ENCODE peak calls at places on chromosomes 4 and X, in six cellular contexts. One of them, this sample, is unnamed.

GRCh38 chrX:120306640-120307039 is 4.6 kb downstream of the TMEM255A start:
- DNase-seq in cerebellum: no peak
- DNase-seq in D721Med: no peak
- DNase-seq in DMS53: no peak
- DNase-seq in A549: no peak
- DNase-seq in naive B cell: no peak
- DNase-seq in this sample: no peak

GRCh38 chr4:82450966-82451755 is 20.8 kb downstream of the ENOPH1 start:
- DNase-seq in cerebellum: no peak
- DNase-seq in D721Med: no peak
- DNase-seq in DMS53: no peak
- DNase-seq in A549: no peak
- DNase-seq in naive B cell: no peak
- DNase-seq in this sample: peak

GRCh38 chrX:142982679-142983078 is 43.0 kb upstream of the SPANXN4 start:
- DNase-seq in cerebellum: no peak
- DNase-seq in D721Med: no peak
- DNase-seq in DMS53: no peak
- DNase-seq in A549: no peak
- DNase-seq in naive B cell: no peak
- DNase-seq in this sample: no peak

GRCh38 chr4:77595361-77595973 is 10.2 kb upstream of the CXCL13 start:
- DNase-seq in cerebellum: no peak
- DNase-seq in D721Med: no peak
- DNase-seq in DMS53: no peak
- DNase-seq in A549: no peak
- DNase-seq in naive B cell: no peak
- DNase-seq in this sample: no peak

GRCh38 chrX:149513713-149514427 is 8.8 kb upstream of the IDS start:
- DNase-seq in cerebellum: no peak
- DNase-seq in D721Med: no peak
- DNase-seq in DMS53: no peak
- DNase-seq in A549: no peak
- DNase-seq in naive B cell: no peak
- DNase-seq in this sample: no peak

GRCh38 chr4:38488891-38489861 is 174.8 kb upstream of the KLF3 start:
- DNase-seq in cerebellum: no peak
- DNase-seq in D721Med: no peak
- DNase-seq in DMS53: no peak
- DNase-seq in A549: no peak
- DNase-seq in naive B cell: no peak
- DNase-seq in this sample: no peak

GRCh38 chr4:22987861-22988260 is 295.1 kb downstream of the GBA3 start:
- DNase-seq in cerebellum: no peak
- DNase-seq in D721Med: no peak
- DNase-seq in DMS53: no peak
- DNase-seq in A549: peak
- DNase-seq in naive B cell: no peak
- DNase-seq in this sample: no peak

GRCh38 chr4:52841707-52842456 is 20.2 kb upstream of the RASL11B start:
- DNase-seq in cerebellum: no peak
- DNase-seq in D721Med: no peak
- DNase-seq in DMS53: no peak
- DNase-seq in A549: no peak
- DNase-seq in naive B cell: no peak
- DNase-seq in this sample: peak

GRCh38 chr4:184599492-184600135 is 49.6 kb downstream of the CASP3 start:
- DNase-seq in cerebellum: no peak
- DNase-seq in D721Med: no peak
- DNase-seq in DMS53: no peak
- DNase-seq in A549: no peak
- DNase-seq in naive B cell: no peak
- DNase-seq in this sample: no peak

GRCh38 chrX:13933851-13934250 is 95.8 kb downstream of the GEMIN8 start:
- DNase-seq in cerebellum: no peak
- DNase-seq in D721Med: no peak
- DNase-seq in DMS53: no peak
- DNase-seq in A549: no peak
- DNase-seq in naive B cell: no peak
- DNase-seq in this sample: no peak

GRCh38 chr4:176191974-176192373 is 3.4 kb downstream of the SPATA4 start:
- DNase-seq in cerebellum: no peak
- DNase-seq in D721Med: no peak
- DNase-seq in DMS53: peak
- DNase-seq in A549: peak
- DNase-seq in naive B cell: no peak
- DNase-seq in this sample: no peak

GRCh38 chrX:34638116-34638515 is 19.0 kb downstream of the TMEM47 start:
- DNase-seq in cerebellum: no peak
- DNase-seq in D721Med: no peak
- DNase-seq in DMS53: peak
- DNase-seq in A549: peak
- DNase-seq in naive B cell: no peak
- DNase-seq in this sample: no peak

GRCh38 chr4:110917835-110918234 is 295.0 kb upstream of the PITX2 start:
- DNase-seq in cerebellum: no peak
- DNase-seq in D721Med: no peak
- DNase-seq in DMS53: no peak
- DNase-seq in A549: no peak
- DNase-seq in naive B cell: no peak
- DNase-seq in this sample: no peak

GRCh38 chr4:87530868-87531267 is 1.7 kb upstream of the SPARCL1 start:
- DNase-seq in cerebellum: no peak
- DNase-seq in D721Med: no peak
- DNase-seq in DMS53: no peak
- DNase-seq in A549: no peak
- DNase-seq in naive B cell: no peak
- DNase-seq in this sample: no peak

GRCh38 chr4:35520059-35520458 is 724.3 kb downstream of the ARAP2 start:
- DNase-seq in cerebellum: no peak
- DNase-seq in D721Med: no peak
- DNase-seq in DMS53: peak
- DNase-seq in A549: peak
- DNase-seq in naive B cell: no peak
- DNase-seq in this sample: no peak

GRCh38 chr4:39682133-39682532 is 15.8 kb upstream of the UBE2K start:
- DNase-seq in cerebellum: no peak
- DNase-seq in D721Med: no peak
- DNase-seq in DMS53: no peak
- DNase-seq in A549: no peak
- DNase-seq in naive B cell: no peak
- DNase-seq in this sample: peak

GRCh38 chr4:113990886-113991285 is 11.4 kb upstream of the ARSJ start:
- DNase-seq in cerebellum: no peak
- DNase-seq in D721Med: no peak
- DNase-seq in DMS53: peak
- DNase-seq in A549: no peak
- DNase-seq in naive B cell: no peak
- DNase-seq in this sample: no peak

GRCh38 chr4:185182196-185182595 is 21.6 kb downstream of the CFAP97 start:
- DNase-seq in cerebellum: no peak
- DNase-seq in D721Med: no peak
- DNase-seq in DMS53: no peak
- DNase-seq in A549: no peak
- DNase-seq in naive B cell: no peak
- DNase-seq in this sample: no peak

GRCh38 chrX:44765556-44765955 is 78.3 kb upstream of the DUSP21 start:
- DNase-seq in cerebellum: no peak
- DNase-seq in D721Med: no peak
- DNase-seq in DMS53: no peak
- DNase-seq in A549: no peak
- DNase-seq in naive B cell: no peak
- DNase-seq in this sample: no peak

This sample was measured in globus pallidus.